ENCODE peak calls at places on chromosomes 3 and 15, in seven cellular contexts. One of them, this sample, is unnamed.

GRCh38 chr3:90016492-90017065 is 909.2 kb downstream of the EPHA3 start:
- DNase-seq in upper lobe of right lung: no peak
- DNase-seq in astrocyte of the spinal cord: no peak
- DNase-seq in neuronal stem cell: no peak
- DNase-seq in H9: no peak
- DNase-seq in fibroblast of pulmonary artery: no peak
- DNase-seq in stimulated activated CD4-positive, alpha-beta T cell treated with anti-CD3 and anti-CD28 coated beads, Interleukin-4, amount 100 ng/mL, for 24 hours: no peak
- DNase-seq in this sample: no peak

GRCh38 chr15:90062023-90062728 is 40.1 kb downstream of the IDH2 start:
- DNase-seq in H9: peak
- DNase-seq in neuronal stem cell: peak
- DNase-seq in astrocyte of the spinal cord: peak
- DNase-seq in fibroblast of pulmonary artery: peak
- DNase-seq in upper lobe of right lung: peak
- DNase-seq in stimulated activated CD4-positive, alpha-beta T cell treated with anti-CD3 and anti-CD28 coated beads, Interleukin-4, amount 100 ng/mL, for 24 hours: peak
- DNase-seq in this sample: peak

GRCh38 chr15:50726315-50726714 is 39.2 kb downstream of the SPPL2A start:
- DNase-seq in H9: no peak
- DNase-seq in stimulated activated CD4-positive, alpha-beta T cell treated with anti-CD3 and anti-CD28 coated beads, Interleukin-4, amount 100 ng/mL, for 24 hours: no peak
- DNase-seq in astrocyte of the spinal cord: no peak
- DNase-seq in upper lobe of right lung: no peak
- DNase-seq in neuronal stem cell: no peak
- DNase-seq in fibroblast of pulmonary artery: no peak
- DNase-seq in this sample: no peak

GRCh38 chr3:122469659-122470058 is 45.1 kb downstream of the KPNA1 start:
- DNase-seq in neuronal stem cell: no peak
- DNase-seq in H9: no peak
- DNase-seq in astrocyte of the spinal cord: peak
- DNase-seq in upper lobe of right lung: no peak
- DNase-seq in fibroblast of pulmonary artery: no peak
- DNase-seq in stimulated activated CD4-positive, alpha-beta T cell treated with anti-CD3 and anti-CD28 coated beads, Interleukin-4, amount 100 ng/mL, for 24 hours: no peak
- DNase-seq in this sample: no peak

GRCh38 chr15:62517541-62517940 is 352.5 kb upstream of the C2CD4B start:
- DNase-seq in fibroblast of pulmonary artery: no peak
- DNase-seq in stimulated activated CD4-positive, alpha-beta T cell treated with anti-CD3 and anti-CD28 coated beads, Interleukin-4, amount 100 ng/mL, for 24 hours: no peak
- DNase-seq in H9: no peak
- DNase-seq in upper lobe of right lung: no peak
- DNase-seq in astrocyte of the spinal cord: peak
- DNase-seq in neuronal stem cell: no peak
- DNase-seq in this sample: no peak

GRCh38 chr15:43893956-43894355 is 67.2 kb downstream of the WDR76 start:
- DNase-seq in fibroblast of pulmonary artery: no peak
- DNase-seq in stimulated activated CD4-positive, alpha-beta T cell treated with anti-CD3 and anti-CD28 coated beads, Interleukin-4, amount 100 ng/mL, for 24 hours: no peak
- DNase-seq in astrocyte of the spinal cord: no peak
- DNase-seq in H9: no peak
- DNase-seq in upper lobe of right lung: no peak
- DNase-seq in neuronal stem cell: no peak
- DNase-seq in this sample: no peak

GRCh38 chr3:17217588-17217987 is 332.8 kb downstream of the PLCL2 start:
- DNase-seq in astrocyte of the spinal cord: no peak
- DNase-seq in fibroblast of pulmonary artery: no peak
- DNase-seq in stimulated activated CD4-positive, alpha-beta T cell treated with anti-CD3 and anti-CD28 coated beads, Interleukin-4, amount 100 ng/mL, for 24 hours: no peak
- DNase-seq in neuronal stem cell: no peak
- DNase-seq in upper lobe of right lung: no peak
- DNase-seq in H9: no peak
- DNase-seq in this sample: no peak

GRCh38 chr15:52288051-52288942 is 7.3 kb downstream of the MYO5C start:
- DNase-seq in neuronal stem cell: no peak
- DNase-seq in astrocyte of the spinal cord: peak
- DNase-seq in upper lobe of right lung: peak
- DNase-seq in stimulated activated CD4-positive, alpha-beta T cell treated with anti-CD3 and anti-CD28 coated beads, Interleukin-4, amount 100 ng/mL, for 24 hours: no peak
- DNase-seq in H9: no peak
- DNase-seq in fibroblast of pulmonary artery: peak
- DNase-seq in this sample: no peak

GRCh38 chr15:50718700-50719125 is 32.1 kb upstream of the TRPM7 start:
- DNase-seq in H9: no peak
- DNase-seq in fibroblast of pulmonary artery: no peak
- DNase-seq in upper lobe of right lung: no peak
- DNase-seq in astrocyte of the spinal cord: no peak
- DNase-seq in stimulated activated CD4-positive, alpha-beta T cell treated with anti-CD3 and anti-CD28 coated beads, Interleukin-4, amount 100 ng/mL, for 24 hours: no peak
- DNase-seq in neuronal stem cell: no peak
- DNase-seq in this sample: no peak

GRCh38 chr15:66401130-66402021 is 14.7 kb downstream of the MAP2K1 start:
- DNase-seq in H9: peak
- DNase-seq in fibroblast of pulmonary artery: no peak
- DNase-seq in astrocyte of the spinal cord: no peak
- DNase-seq in stimulated activated CD4-positive, alpha-beta T cell treated with anti-CD3 and anti-CD28 coated beads, Interleukin-4, amount 100 ng/mL, for 24 hours: peak
- DNase-seq in upper lobe of right lung: no peak
- DNase-seq in neuronal stem cell: no peak
- DNase-seq in this sample: no peak

GRCh38 chr3:17935217-17935616 is 192.8 kb upstream of the TBC1D5 start:
- DNase-seq in astrocyte of the spinal cord: no peak
- DNase-seq in fibroblast of pulmonary artery: peak
- DNase-seq in stimulated activated CD4-positive, alpha-beta T cell treated with anti-CD3 and anti-CD28 coated beads, Interleukin-4, amount 100 ng/mL, for 24 hours: no peak
- DNase-seq in upper lobe of right lung: no peak
- DNase-seq in H9: no peak
- DNase-seq in neuronal stem cell: no peak
- DNase-seq in this sample: no peak

GRCh38 chr15:23687143-23687470 is at the start of gene NDN:
- DNase-seq in fibroblast of pulmonary artery: peak
- DNase-seq in H9: peak
- DNase-seq in stimulated activated CD4-positive, alpha-beta T cell treated with anti-CD3 and anti-CD28 coated beads, Interleukin-4, amount 100 ng/mL, for 24 hours: no peak
- DNase-seq in upper lobe of right lung: peak
- DNase-seq in astrocyte of the spinal cord: peak
- DNase-seq in neuronal stem cell: peak
- DNase-seq in this sample: peak

GRCh38 chr15:68578960-68579935 is at the start of gene CORO2B:
- DNase-seq in stimulated activated CD4-positive, alpha-beta T cell treated with anti-CD3 and anti-CD28 coated beads, Interleukin-4, amount 100 ng/mL, for 24 hours: peak
- DNase-seq in H9: peak
- DNase-seq in astrocyte of the spinal cord: peak
- DNase-seq in fibroblast of pulmonary artery: peak
- DNase-seq in neuronal stem cell: no peak
- DNase-seq in upper lobe of right lung: peak
- DNase-seq in this sample: no peak

GRCh38 chr3:111609700-111610099 is 14.6 kb upstream of the ZBED2 start:
- DNase-seq in upper lobe of right lung: no peak
- DNase-seq in neuronal stem cell: no peak
- DNase-seq in astrocyte of the spinal cord: no peak
- DNase-seq in H9: no peak
- DNase-seq in fibroblast of pulmonary artery: no peak
- DNase-seq in stimulated activated CD4-positive, alpha-beta T cell treated with anti-CD3 and anti-CD28 coated beads, Interleukin-4, amount 100 ng/mL, for 24 hours: no peak
- DNase-seq in this sample: no peak

GRCh38 chr3:135125171-135125801 is 330.2 kb downstream of the EPHB1 start:
- DNase-seq in astrocyte of the spinal cord: peak
- DNase-seq in upper lobe of right lung: no peak
- DNase-seq in fibroblast of pulmonary artery: peak
- DNase-seq in neuronal stem cell: peak
- DNase-seq in H9: no peak
- DNase-seq in stimulated activated CD4-positive, alpha-beta T cell treated with anti-CD3 and anti-CD28 coated beads, Interleukin-4, amount 100 ng/mL, for 24 hours: no peak
- DNase-seq in this sample: no peak

GRCh38 chr3:97817965-97818364 is 3.8 kb upstream of the CRYBG3 start:
- DNase-seq in neuronal stem cell: no peak
- DNase-seq in astrocyte of the spinal cord: no peak
- DNase-seq in H9: no peak
- DNase-seq in upper lobe of right lung: no peak
- DNase-seq in fibroblast of pulmonary artery: no peak
- DNase-seq in stimulated activated CD4-positive, alpha-beta T cell treated with anti-CD3 and anti-CD28 coated beads, Interleukin-4, amount 100 ng/mL, for 24 hours: no peak
- DNase-seq in this sample: peak